ENCODE peak calls at places on chromosomes 1 and 21, in five cellular contexts. V is Peyer's patch, T is transverse colon, W is esophagus squamous epithelium, I is stomach. M is an unnamed sample.

GRCh38 chr1:81158592-81158991 is 642.1 kb upstream of the ADGRL2 start:
- DNase-seq in V (no peak), T (no peak), W (no peak), I (no peak), M (peak)

GRCh38 chr1:24866211-24867063 is 63.6 kb downstream of the RUNX3 start:
- DNase-seq in V (no peak), T (no peak), W (no peak), I (peak), M (peak)

GRCh38 chr21:21624674-21625073 is 626.5 kb downstream of the NCAM2 start:
- DNase-seq in V (no peak), T (no peak), W (no peak), I (no peak), M (no peak)

GRCh38 chr1:33758698-33759097 is 105.2 kb upstream of the HMGB4 start:
- DNase-seq in V (no peak), T (no peak), W (no peak), I (no peak), M (no peak)

GRCh38 chr21:14119038-14119437 is 91.7 kb downstream of the LIPI start:
- DNase-seq in V (no peak), T (no peak), W (no peak), I (no peak), M (no peak)

GRCh38 chr1:11653101-11653601 is 1.1 kb downstream of the FBXO2 start:
- DNase-seq in V (peak), T (no peak), W (no peak), I (peak), M (peak)

GRCh38 chr1:87149166-87150065 is 179.3 kb upstream of the LMO4 start:
- DNase-seq in V (no peak), T (no peak), W (no peak), I (no peak), M (no peak)

GRCh38 chr1:158527190-158527815 is 26.9 kb downstream of the OR6Y1 start:
- DNase-seq in V (no peak), T (no peak), W (no peak), I (no peak), M (no peak)

GRCh38 chr1:53294557-53294956 is 33.3 kb downstream of the LRP8 start:
- DNase-seq in V (no peak), T (no peak), W (no peak), I (no peak), M (no peak)

GRCh38 chr1:207997486-207998268 is 86.8 kb upstream of the CD34 start:
- DNase-seq in V (no peak), T (peak), W (no peak), I (peak), M (peak)

GRCh38 chr1:54934869-54935268 is 45.6 kb upstream of the TMEM61 start:
- DNase-seq in V (no peak), T (no peak), W (no peak), I (no peak), M (no peak)

GRCh38 chr1:219149185-219149584 is 24.5 kb upstream of the LYPLAL1 start:
- DNase-seq in V (no peak), T (no peak), W (no peak), I (no peak), M (no peak)

GRCh38 chr1:18649713-18650370 is 19.2 kb downstream of the PAX7 start:
- DNase-seq in V (no peak), T (no peak), W (no peak), I (no peak), M (no peak)

GRCh38 chr1:90995495-90995894 is 26.3 kb downstream of the ZNF644 start:
- DNase-seq in V (no peak), T (no peak), W (no peak), I (no peak), M (no peak)

GRCh38 chr1:96966536-96967138 is 245.1 kb downstream of the PTBP2 start:
- DNase-seq in V (peak), T (peak), W (no peak), I (peak), M (peak)

GRCh38 chr1:91166106-91166712 is 144.4 kb upstream of the ZNF644 start:
- DNase-seq in V (peak), T (peak), W (no peak), I (peak), M (peak)

GRCh38 chr1:15355968-15356621 is 53.6 kb upstream of the EFHD2 start:
- DNase-seq in V (no peak), T (no peak), W (no peak), I (no peak), M (peak)

GRCh38 chr1:165481820-165482532 is 37.0 kb upstream of the RXRG start:
- DNase-seq in V (no peak), T (peak), W (no peak), I (peak), M (peak)

GRCh38 chr1:184933944-184934343 is 40.4 kb downstream of the NIBAN1 start:
- DNase-seq in V (no peak), T (no peak), W (no peak), I (no peak), M (no peak)

GRCh38 chr1:164767257-164768044 is 208.5 kb downstream of the PBX1 start:
- DNase-seq in V (no peak), T (no peak), W (no peak), I (no peak), M (no peak)

GRCh38 chr1:67646145-67647035 is 38.6 kb upstream of the GADD45A start:
- DNase-seq in V (no peak), T (no peak), W (no peak), I (no peak), M (peak)

GRCh38 chr1:196403803-196404690 is 204.2 kb downstream of the KCNT2 start:
- DNase-seq in V (no peak), T (no peak), W (no peak), I (no peak), M (no peak)

GRCh38 chr1:28594661-28595411 is 2.8 kb downstream of the RAB42 start:
- DNase-seq in V (no peak), T (no peak), W (no peak), I (no peak), M (no peak)

GRCh38 chr1:203899317-203899716 is 37.9 kb downstream of the SNRPE start:
- DNase-seq in V (no peak), T (no peak), W (no peak), I (no peak), M (no peak)

GRCh38 chr1:214525535-214526019 is 25.8 kb downstream of the PTPN14 start:
- DNase-seq in V (no peak), T (no peak), W (no peak), I (no peak), M (no peak)

GRCh38 chr1:210214573-210215409 is 17.8 kb upstream of the SERTAD4 start:
- DNase-seq in V (no peak), T (peak), W (no peak), I (no peak), M (no peak)

GRCh38 chr1:29974345-29974744 is 738.0 kb downstream of the PTPRU start:
- DNase-seq in V (no peak), T (no peak), W (no peak), I (no peak), M (no peak)

GRCh38 chr1:37483785-37484184 is 9.4 kb downstream of the ZC3H12A start:
- DNase-seq in V (peak), T (no peak), W (no peak), I (no peak), M (peak)

GRCh38 chr1:243575070-243575469 is 275.0 kb downstream of the AKT3 start:
- DNase-seq in V (no peak), T (no peak), W (no peak), I (no peak), M (no peak)

GRCh38 chr1:192730206-192730605 is 78.6 kb upstream of the RGS2 start:
- DNase-seq in V (no peak), T (no peak), W (no peak), I (no peak), M (no peak)

DNA sequence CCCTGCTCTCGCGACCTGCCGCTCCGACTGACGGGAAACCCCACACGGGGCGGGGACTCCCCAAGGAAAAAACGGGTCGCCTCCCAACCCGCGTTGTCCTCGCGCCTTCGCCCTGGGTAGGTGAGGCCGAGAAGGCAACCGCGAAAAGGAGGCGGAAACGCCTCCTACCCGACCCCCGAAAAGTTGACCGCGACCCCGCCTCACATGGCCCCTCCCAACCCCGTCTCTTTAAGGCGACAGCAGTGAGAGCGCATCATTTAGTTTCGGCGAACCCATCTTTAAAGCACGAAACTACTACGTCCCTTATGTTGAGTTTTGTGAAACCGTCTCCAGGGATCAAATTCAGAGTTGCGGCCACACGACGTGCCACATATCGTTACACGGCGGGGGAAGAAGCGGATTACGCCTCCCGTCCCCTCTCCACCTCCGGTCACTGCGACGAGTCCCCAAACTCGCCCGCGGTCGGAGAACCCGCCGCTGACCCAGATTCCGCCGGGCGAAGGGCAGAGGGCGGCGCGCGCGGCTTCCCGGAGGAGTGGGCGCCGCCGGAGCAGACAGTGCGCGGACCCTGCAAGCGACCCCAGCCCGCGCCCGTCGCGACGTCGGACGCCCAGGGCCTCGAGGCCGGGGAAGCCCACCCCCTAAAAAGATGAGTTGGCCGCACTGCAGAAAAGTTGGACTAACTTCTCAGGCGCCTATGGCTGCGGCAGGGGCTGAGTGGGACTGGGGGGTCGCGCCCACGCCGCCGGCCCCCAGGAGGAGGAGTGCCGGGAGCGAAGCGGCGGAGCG is 1.1 kb downstream of the ANP32E start:
- DNase-seq in V (peak), T (peak), W (peak), I (peak), M (peak)
- TF ChIP-seq POLR2A in V (peak), T (peak), W (no peak), I (no peak), M (peak)

DNA sequence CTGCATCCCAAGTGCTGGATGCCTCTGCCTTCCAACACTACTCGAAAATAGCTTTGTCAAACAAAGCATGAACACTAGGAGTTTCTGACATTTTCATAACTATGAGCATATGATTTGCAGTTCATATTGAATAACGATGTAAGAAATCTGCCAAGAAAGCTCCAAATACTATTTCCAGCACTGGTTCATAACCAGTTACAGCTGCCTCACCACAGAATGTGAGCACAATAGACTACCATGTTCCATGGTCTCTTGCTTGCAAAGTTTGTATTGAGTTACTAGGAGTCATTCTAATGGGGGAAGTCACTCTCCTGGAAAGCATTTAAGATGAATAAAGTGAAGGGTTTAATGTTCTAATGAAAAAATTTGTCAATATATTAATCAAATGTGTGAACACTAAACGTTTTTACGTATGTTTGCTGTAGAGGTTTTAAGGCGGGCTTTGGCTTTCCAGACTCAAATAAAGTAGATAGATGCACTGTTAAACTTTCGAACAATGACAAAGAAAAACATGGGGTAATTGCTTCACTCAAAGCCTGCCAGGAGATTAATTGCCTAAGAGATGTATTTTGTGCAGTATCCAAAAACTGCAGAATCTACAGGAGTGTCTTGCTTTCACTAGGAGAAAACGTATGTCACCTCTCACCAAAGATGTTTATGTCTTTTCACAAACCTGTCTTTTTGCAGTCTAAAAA is 78.5 kb upstream of the UBE2U start:
- DNase-seq in V (no peak), T (no peak), W (no peak), I (no peak), M (no peak)
- TF ChIP-seq POLR2A in V (no peak), T (no peak), W (no peak), I (no peak), M (no peak)

GRCh38 chr1:172449585-172450523 is 6.0 kb upstream of the PIGC start:
- DNase-seq in V (peak), T (peak), W (no peak), I (peak), M (peak)
- TF ChIP-seq POLR2A in V (no peak), T (no peak), W (no peak), I (no peak), M (no peak)

GRCh38 chr1:35557118-35557610 is at the start of gene KIAA0319L:
- DNase-seq in V (peak), T (peak), W (peak), I (peak), M (peak)

GRCh38 chr1:35559317-35559944 is 1.8 kb downstream of the NCDN start:
- DNase-seq in V (no peak), T (no peak), W (no peak), I (no peak), M (no peak)

GRCh38 chr1:35558374-35559316 is 1.0 kb downstream of the NCDN start:
- DNase-seq in V (no peak), T (no peak), W (no peak), I (no peak), M (no peak)

GRCh38 chr1:35556494-35557117 is 597 bp downstream of the KIAA0319L start:
- DNase-seq in V (no peak), T (no peak), W (no peak), I (no peak), M (no peak)

GRCh38 chr1:35557611-35558373 is at the start of gene NCDN:
- DNase-seq in V (peak), T (peak), W (peak), I (peak), M (peak)
- TF ChIP-seq POLR2A in V (peak), T (no peak), W (no peak), I (no peak), M (peak)

GRCh38 chr21:38805282-38806152 is at the start of gene ETS2:
- DNase-seq in V (peak), T (peak), W (peak), I (peak), M (peak)
- TF ChIP-seq POLR2A in V (peak), T (peak), W (peak), I (no peak), M (peak)

GRCh38 chr1:84402501-84402900 is 4.2 kb downstream of the DNASE2B start:
- DNase-seq in V (no peak), T (no peak), W (no peak), I (no peak), M (no peak)

GRCh38 chr1:84403362-84403761 is 5.1 kb downstream of the DNASE2B start:
- DNase-seq in V (no peak), T (no peak), W (no peak), I (no peak), M (no peak)

GRCh38 chr1:84407524-84408318 is 9.4 kb downstream of the DNASE2B start:
- DNase-seq in V (no peak), T (no peak), W (no peak), I (no peak), M (no peak)

GRCh38 chr1:84409888-84410287 is 11.6 kb downstream of the DNASE2B start:
- DNase-seq in V (no peak), T (no peak), W (no peak), I (no peak), M (no peak)

GRCh38 chr1:84406209-84406917 is 8.1 kb downstream of the DNASE2B start:
- DNase-seq in V (no peak), T (peak), W (no peak), I (no peak), M (no peak)
- TF ChIP-seq POLR2A in V (no peak), T (no peak), W (no peak), I (no peak), M (no peak)

GRCh38 chr1:6026095-6026809 is 19.4 kb upstream of the KCNAB2 start:
- DNase-seq in V (peak), T (peak), W (peak), I (peak), M (peak)
- TF ChIP-seq POLR2A in V (peak), T (peak), W (no peak), I (no peak), M (no peak)

GRCh38 chr1:225880636-225881035 is 1.5 kb downstream of the TMEM63A start:
- DNase-seq in V (no peak), T (no peak), W (no peak), I (no peak), M (no peak)

GRCh38 chr1:225883616-225884265 is 1.6 kb upstream of the TMEM63A start:
- DNase-seq in V (no peak), T (peak), W (no peak), I (no peak), M (no peak)

GRCh38 chr1:225882699-225883615 is 777 bp upstream of the TMEM63A start:
- DNase-seq in V (peak), T (peak), W (no peak), I (peak), M (peak)

GRCh38 chr1:225881081-225882007 is 836 bp downstream of the TMEM63A start:
- DNase-seq in V (peak), T (peak), W (no peak), I (peak), M (peak)

DNA sequence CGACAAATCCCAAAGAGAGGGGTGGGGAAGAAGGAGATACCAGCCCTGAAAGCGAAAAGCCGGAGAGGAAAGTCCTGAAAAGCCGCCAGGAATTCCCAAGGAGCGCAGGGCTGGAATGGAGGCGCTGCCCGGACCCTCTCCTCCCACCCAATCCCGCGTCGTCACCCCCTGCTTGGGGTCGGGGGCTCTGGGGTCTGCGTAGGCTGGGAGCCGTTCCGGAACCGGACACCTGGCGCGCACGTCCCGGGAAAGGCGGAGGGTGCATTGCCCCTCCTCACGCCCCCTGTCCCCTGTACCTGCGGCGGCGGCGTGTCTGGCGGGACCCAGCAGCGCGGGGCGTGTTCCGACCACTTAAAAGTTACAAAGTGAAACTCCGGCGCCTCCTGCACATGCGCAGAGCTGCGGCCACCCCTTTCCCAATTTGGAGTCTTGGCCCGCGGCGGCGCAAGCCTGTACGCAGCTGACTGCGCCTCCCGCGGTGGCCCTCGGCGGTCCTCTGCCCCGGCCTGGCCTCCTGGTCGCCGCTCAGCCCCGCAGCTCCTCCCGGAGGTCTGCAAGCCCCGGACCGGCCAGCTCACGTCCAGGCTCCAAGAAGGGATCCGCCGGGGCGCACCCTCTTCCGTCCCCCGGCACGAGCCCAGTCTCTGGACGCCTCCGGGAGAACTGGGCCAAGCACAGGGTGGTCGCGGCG is at the start of gene TMEM63A:
- DNase-seq in V (peak), T (peak), W (peak), I (peak), M (peak)
- TF ChIP-seq POLR2A in V (peak), T (peak), W (peak), I (no peak), M (peak)

DNA sequence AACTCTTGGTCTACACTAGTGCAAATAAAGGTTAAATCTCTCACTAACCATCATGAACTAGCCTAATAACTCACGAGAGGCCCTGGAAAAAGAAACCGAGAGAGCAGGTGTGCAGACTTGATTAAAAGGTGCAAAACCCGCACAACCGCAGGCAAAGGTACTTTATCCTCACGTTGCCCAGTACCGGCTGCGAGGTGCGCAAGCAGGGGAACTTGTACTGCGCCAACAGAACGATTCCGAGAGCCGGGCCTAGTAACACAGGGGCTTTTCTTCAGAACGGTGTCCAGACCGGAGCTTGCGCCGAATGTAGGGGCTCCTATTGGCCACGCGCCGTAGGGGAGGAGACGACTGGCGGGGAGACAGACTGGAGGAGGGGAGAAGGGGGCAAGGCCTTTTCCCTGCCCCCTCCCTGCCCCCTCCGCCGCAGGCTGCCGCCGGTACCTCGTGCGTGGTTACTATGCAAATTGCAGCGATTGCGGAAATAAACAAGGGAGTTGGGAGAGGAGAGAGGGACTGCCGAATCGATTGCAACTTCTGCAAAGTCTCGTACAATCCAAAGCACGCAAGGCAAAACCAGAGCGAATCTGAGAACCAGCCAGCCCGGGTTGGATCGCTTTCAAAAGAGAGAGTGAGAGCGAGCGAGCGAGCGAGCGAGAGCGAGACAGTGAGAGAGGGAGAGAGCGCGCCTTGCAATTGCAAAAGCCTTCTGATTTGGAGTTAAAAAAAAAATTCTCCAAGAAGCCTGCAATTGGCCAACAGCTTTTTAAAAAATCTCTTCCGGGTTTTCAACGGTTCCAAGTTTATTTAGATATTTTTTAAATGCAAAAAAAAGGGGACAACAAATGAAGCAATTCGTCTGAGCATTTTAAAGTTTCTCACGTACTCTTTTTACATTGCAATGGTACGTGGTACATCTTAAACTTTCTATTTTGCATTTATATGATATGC is 5.4 kb upstream of the NFIA start:
- DNase-seq in V (peak), T (peak), W (peak), I (peak), M (peak)
- TF ChIP-seq POLR2A in V (peak), T (peak), W (no peak), I (no peak), M (peak)

M was measured in adrenal gland.